ENCODE peak calls at places on chromosomes 4 and X, in five cellular contexts. F, L, H, Z and G are unnamed samples.

GRCh38 chr4:15378493-15378892 is 49.3 kb upstream of the C1QTNF7 start:
- DNase-seq in F (no peak), H (no peak), Z (no peak), L (no peak), G (no peak)

GRCh38 chrX:141180851-141181250 is 3.9 kb upstream of the LDOC1 start:
- DNase-seq in L (no peak), Z (no peak), F (no peak), H (no peak), G (no peak)

GRCh38 chr4:121070696-121071639 is 1.4 kb downstream of the NDNF start:
- DNase-seq in H (no peak), Z (no peak), L (peak), F (peak), G (peak)

GRCh38 chrX:10893976-10894375 is 217.2 kb upstream of the HCCS start:
- DNase-seq in H (no peak), L (no peak), Z (no peak), F (no peak), G (no peak)

GRCh38 chr4:140213116-140213515 is 59.1 kb upstream of the MAML3 start:
- DNase-seq in L (no peak), H (no peak), Z (no peak), F (no peak), G (peak)

GRCh38 chrX:78123190-78123589 is 16.3 kb downstream of the TAF9B start:
- DNase-seq in L (peak), F (no peak), H (no peak), Z (peak), G (peak)

GRCh38 chr4:107117726-107118125 is 81.6 kb upstream of the DKK2 start:
- DNase-seq in F (no peak), L (no peak), H (no peak), Z (no peak), G (no peak)

GRCh38 chrX:150408007-150408406 is 44.9 kb downstream of the MAMLD1 start:
- DNase-seq in H (no peak), F (no peak), Z (no peak), L (no peak), G (no peak)

GRCh38 chr4:116501954-116502353 is 583.4 kb downstream of the TRAM1L1 start:
- DNase-seq in F (peak), L (no peak), Z (no peak), H (no peak), G (peak)

GRCh38 chr4:34250562-34250961 is 1993.8 kb downstream of the ARAP2 start:
- DNase-seq in L (peak), Z (peak), H (no peak), F (no peak), G (peak)

GRCh38 chrX:149825424-149825823 is 43.7 kb downstream of the MAGEA9 start:
- DNase-seq in L (peak), Z (no peak), F (peak), H (no peak), G (peak)

GRCh38 chrX:7191681-7192110 is 43.7 kb upstream of the PUDP start:
- DNase-seq in L (peak), F (peak), H (no peak), Z (no peak), G (no peak)

GRCh38 chrX:132199941-132200340 is 19.3 kb downstream of the RAP2C start:
- DNase-seq in Z (no peak), F (no peak), L (no peak), H (no peak), G (no peak)

GRCh38 chr4:119082661-119083060 is 53.0 kb upstream of the MYOZ2 start:
- DNase-seq in F (no peak), Z (no peak), L (no peak), H (no peak), G (no peak)

GRCh38 chr4:119081943-119082342 is 53.7 kb upstream of the MYOZ2 start:
- DNase-seq in F (peak), Z (no peak), H (no peak), L (no peak), G (no peak)

GRCh38 chr4:119084503-119084902 is 51.1 kb upstream of the MYOZ2 start:
- DNase-seq in L (no peak), Z (no peak), H (no peak), F (no peak), G (no peak)

GRCh38 chr4:119087656-119088055 is 48.0 kb upstream of the MYOZ2 start:
- DNase-seq in H (no peak), L (no peak), Z (no peak), F (no peak), G (no peak)

GRCh38 chr4:119087121-119087520 is 48.5 kb upstream of the MYOZ2 start:
- DNase-seq in H (no peak), F (no peak), L (peak), Z (peak), G (no peak)
- TF ChIP-seq CTCF in H (no peak), F (peak), L (peak), Z (peak), G (peak)

DNA sequence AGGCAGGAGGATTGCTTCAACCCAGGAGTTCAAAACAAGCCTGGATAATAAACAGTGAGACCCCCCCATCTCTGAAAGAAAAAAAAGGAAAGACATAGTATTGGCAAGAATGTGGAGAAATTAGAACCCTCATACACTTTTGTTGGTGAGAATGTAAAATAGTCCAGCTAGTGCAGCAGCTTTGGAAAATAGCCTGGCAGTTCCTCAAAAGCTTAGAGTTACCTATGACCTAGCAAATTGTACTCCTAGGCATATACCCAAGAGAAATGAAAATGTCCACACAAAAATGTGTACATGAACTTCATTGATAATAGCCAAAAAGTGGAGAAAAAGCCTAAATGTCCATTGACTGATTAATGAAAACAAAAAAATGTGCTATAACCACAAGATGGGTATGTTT is 21.3 kb downstream of the THAP9 start:
- DNase-seq in H (no peak), F (no peak), L (no peak), Z (no peak), G (no peak)
- H3K4me3 ChIP-seq in H (no peak), F (no peak), L (no peak), Z (no peak), G (no peak)

DNA sequence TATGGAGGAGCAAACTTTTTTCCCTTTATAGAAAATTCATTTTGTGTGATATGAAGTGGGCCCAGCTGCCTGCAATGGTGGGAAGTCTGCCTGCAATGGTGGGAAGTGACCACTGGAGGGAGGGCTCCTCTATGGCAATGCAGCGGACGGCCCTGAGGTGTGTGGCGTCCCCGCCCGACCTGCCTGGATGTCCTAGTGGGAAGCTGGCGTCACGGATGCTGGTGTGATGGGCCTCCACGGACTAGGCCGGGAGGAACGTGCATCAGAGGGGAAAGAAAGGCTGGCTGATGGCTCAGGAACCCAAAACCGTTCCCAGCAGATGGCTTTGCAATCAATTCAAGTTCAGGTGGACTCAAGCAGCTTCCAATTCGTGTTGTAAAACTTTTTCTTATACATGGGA is 177.9 kb downstream of the AFAP1 start:
- DNase-seq in H (no peak), F (peak), Z (no peak), L (peak), G (peak)
- TF ChIP-seq CTCF in H (peak), F (peak), Z (peak), L (peak), G (peak)

GRCh38 chr4:7050481-7051143 is 7.4 kb downstream of the TADA2B start:
- DNase-seq in F (no peak), L (no peak), H (no peak), Z (no peak), G (no peak)
- H3K4me3 ChIP-seq in F (no peak), L (no peak), H (no peak), Z (no peak), G (no peak)

GRCh38 chr4:91111556-91111955 is 984.4 kb downstream of the CCSER1 start:
- DNase-seq in F (no peak), Z (no peak), H (no peak), L (no peak), G (no peak)

GRCh38 chr4:91118597-91118996 is 991.4 kb downstream of the CCSER1 start:
- DNase-seq in L (no peak), F (no peak), Z (no peak), H (no peak), G (no peak)

GRCh38 chr4:91113130-91113706 is 986.0 kb downstream of the CCSER1 start:
- DNase-seq in F (peak), L (peak), H (no peak), Z (peak), G (peak)

GRCh38 chr4:91114386-91114785 is 987.2 kb downstream of the CCSER1 start:
- DNase-seq in F (no peak), L (no peak), Z (no peak), H (no peak), G (no peak)

GRCh38 chr4:91116861-91117260 is 989.7 kb downstream of the CCSER1 start:
- DNase-seq in H (no peak), F (no peak), Z (peak), L (peak), G (peak)
- TF ChIP-seq CTCF in H (peak), F (peak), Z (peak), L (no peak), G (peak)

GRCh38 chr4:13540446-13541175 is 3.7 kb downstream of the NKX3-2 start:
- DNase-seq in Z (no peak), F (no peak), L (no peak), H (no peak), G (no peak)

GRCh38 chr4:13541176-13541604 is 3.1 kb downstream of the NKX3-2 start:
- DNase-seq in L (no peak), H (no peak), F (no peak), Z (no peak), G (no peak)

GRCh38 chr4:13538427-13538973 is 5.8 kb downstream of the NKX3-2 start:
- DNase-seq in H (no peak), F (no peak), L (no peak), Z (no peak), G (no peak)

GRCh38 chr4:13539047-13539720 is 5.1 kb downstream of the NKX3-2 start:
- DNase-seq in L (no peak), H (no peak), Z (no peak), F (no peak), G (no peak)

DNA sequence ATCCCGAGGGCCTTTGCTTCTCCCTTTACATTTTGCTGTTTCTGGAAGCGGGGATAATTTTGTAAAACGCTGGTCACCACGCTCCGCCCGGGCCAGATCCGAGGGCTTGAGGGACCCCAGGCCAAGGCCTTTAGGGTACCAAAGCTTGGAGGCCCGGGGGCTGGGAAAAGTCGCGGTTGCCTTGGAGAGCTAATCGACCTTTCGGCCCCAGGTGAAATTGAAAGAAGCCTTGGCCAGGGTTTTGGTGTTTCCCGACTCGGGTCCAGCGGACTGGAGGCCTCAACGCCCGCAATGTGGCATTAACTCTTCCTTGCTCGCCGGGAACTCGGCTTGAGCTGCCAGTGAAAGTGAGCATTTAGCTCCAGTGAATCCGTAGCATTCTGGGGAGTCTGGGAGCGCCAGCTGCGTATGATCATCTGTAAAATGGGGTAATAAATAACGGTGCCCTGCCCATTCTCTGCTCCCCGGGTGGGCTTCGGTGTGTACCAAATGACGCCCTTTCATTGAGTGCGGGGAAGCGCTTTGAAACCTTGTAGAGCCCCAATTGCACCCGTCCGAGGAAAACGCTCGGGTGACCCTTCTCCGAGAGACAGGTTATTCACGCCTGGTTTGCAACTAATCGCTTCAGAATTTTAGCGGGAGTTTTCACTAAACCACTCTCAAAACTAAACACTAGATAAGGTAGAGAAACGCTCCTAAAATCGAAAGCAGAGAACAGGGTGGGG is 4.4 kb downstream of the NKX3-2 start:
- DNase-seq in L (no peak), F (no peak), H (no peak), Z (no peak), G (no peak)
- H3K4me3 ChIP-seq in L (no peak), F (no peak), H (no peak), Z (no peak), G (no peak)